ENCODE peak calls at places on chromosomes 7 and 10, in ten cellular contexts. One of them, this sample, is unnamed.

GRCh38 chr10:3433988-3434387 is 261.4 kb upstream of the PITRM1 start:
- DNase-seq in GM23248: no peak
- DNase-seq in K562: no peak
- DNase-seq in astrocyte of the spinal cord: no peak
- DNase-seq in tibial nerve: no peak
- DNase-seq in H7: no peak
- DNase-seq in Caco-2: no peak
- DNase-seq in neuronal stem cell: no peak
- DNase-seq in LNCaP clone FGC: no peak
- DNase-seq in transverse colon: no peak
- DNase-seq in this sample: no peak

GRCh38 chr10:1663226-1663625 is 74.1 kb downstream of the ADARB2 start:
- DNase-seq in GM23248: no peak
- DNase-seq in K562: no peak
- DNase-seq in astrocyte of the spinal cord: no peak
- DNase-seq in tibial nerve: no peak
- DNase-seq in H7: no peak
- DNase-seq in Caco-2: no peak
- DNase-seq in neuronal stem cell: no peak
- DNase-seq in LNCaP clone FGC: no peak
- DNase-seq in transverse colon: no peak
- DNase-seq in this sample: no peak

GRCh38 chr10:54284526-54285193 is 516.4 kb downstream of the PCDH15 start:
- DNase-seq in GM23248: no peak
- DNase-seq in K562: no peak
- DNase-seq in astrocyte of the spinal cord: peak
- DNase-seq in tibial nerve: no peak
- DNase-seq in H7: no peak
- DNase-seq in Caco-2: no peak
- DNase-seq in neuronal stem cell: no peak
- DNase-seq in LNCaP clone FGC: no peak
- DNase-seq in transverse colon: no peak
- DNase-seq in this sample: no peak

GRCh38 chr10:72616716-72617115 is 9.2 kb downstream of the MICU1 start:
- DNase-seq in GM23248: no peak
- DNase-seq in K562: no peak
- DNase-seq in astrocyte of the spinal cord: no peak
- DNase-seq in tibial nerve: no peak
- DNase-seq in H7: no peak
- DNase-seq in Caco-2: no peak
- DNase-seq in neuronal stem cell: no peak
- DNase-seq in LNCaP clone FGC: no peak
- DNase-seq in transverse colon: no peak
- DNase-seq in this sample: no peak

GRCh38 chr7:151361193-151361959 is 19.8 kb downstream of the NUB1 start:
- DNase-seq in GM23248: no peak
- DNase-seq in K562: no peak
- DNase-seq in astrocyte of the spinal cord: peak
- DNase-seq in tibial nerve: no peak
- DNase-seq in H7: no peak
- DNase-seq in Caco-2: no peak
- DNase-seq in neuronal stem cell: no peak
- DNase-seq in LNCaP clone FGC: no peak
- DNase-seq in transverse colon: no peak
- DNase-seq in this sample: no peak

GRCh38 chr10:114061148-114061547 is 17.5 kb downstream of the ADRB1 start:
- DNase-seq in GM23248: no peak
- DNase-seq in K562: no peak
- DNase-seq in astrocyte of the spinal cord: no peak
- DNase-seq in tibial nerve: no peak
- DNase-seq in H7: no peak
- DNase-seq in Caco-2: no peak
- DNase-seq in neuronal stem cell: no peak
- DNase-seq in LNCaP clone FGC: no peak
- DNase-seq in transverse colon: no peak
- DNase-seq in this sample: no peak

GRCh38 chr10:91354686-91355085 is 55.5 kb upstream of the HECTD2 start:
- DNase-seq in GM23248: no peak
- DNase-seq in K562: no peak
- DNase-seq in astrocyte of the spinal cord: no peak
- DNase-seq in tibial nerve: no peak
- DNase-seq in H7: no peak
- DNase-seq in Caco-2: no peak
- DNase-seq in neuronal stem cell: no peak
- DNase-seq in LNCaP clone FGC: no peak
- DNase-seq in transverse colon: no peak
- DNase-seq in this sample: no peak

GRCh38 chr10:132065491-132066105 is at the start of gene JAKMIP3:
- DNase-seq in GM23248: peak
- DNase-seq in K562: no peak
- DNase-seq in astrocyte of the spinal cord: peak
- DNase-seq in tibial nerve: no peak
- DNase-seq in H7: peak
- DNase-seq in Caco-2: peak
- DNase-seq in neuronal stem cell: peak
- DNase-seq in LNCaP clone FGC: peak
- DNase-seq in transverse colon: peak
- DNase-seq in this sample: peak

GRCh38 chr10:48708144-48708543 is 23.5 kb downstream of the WDFY4 start:
- DNase-seq in GM23248: peak
- DNase-seq in K562: no peak
- DNase-seq in astrocyte of the spinal cord: peak
- DNase-seq in tibial nerve: no peak
- DNase-seq in H7: no peak
- DNase-seq in Caco-2: no peak
- DNase-seq in neuronal stem cell: no peak
- DNase-seq in LNCaP clone FGC: no peak
- DNase-seq in transverse colon: no peak
- DNase-seq in this sample: no peak

GRCh38 chr7:106031271-106032029 is 68.4 kb downstream of the CDHR3 start:
- DNase-seq in GM23248: no peak
- DNase-seq in K562: no peak
- DNase-seq in astrocyte of the spinal cord: no peak
- DNase-seq in tibial nerve: no peak
- DNase-seq in H7: peak
- DNase-seq in Caco-2: no peak
- DNase-seq in neuronal stem cell: no peak
- DNase-seq in LNCaP clone FGC: no peak
- DNase-seq in transverse colon: no peak
- DNase-seq in this sample: no peak

GRCh38 chr7:96538632-96539031 is 171.0 kb downstream of the SEM1 start:
- DNase-seq in GM23248: no peak
- DNase-seq in K562: no peak
- DNase-seq in astrocyte of the spinal cord: no peak
- DNase-seq in tibial nerve: no peak
- DNase-seq in H7: no peak
- DNase-seq in Caco-2: no peak
- DNase-seq in neuronal stem cell: no peak
- DNase-seq in LNCaP clone FGC: no peak
- DNase-seq in transverse colon: no peak
- DNase-seq in this sample: no peak

GRCh38 chr10:47357911-47358310 is 9.7 kb downstream of the RBP3 start:
- DNase-seq in GM23248: no peak
- DNase-seq in K562: no peak
- DNase-seq in astrocyte of the spinal cord: no peak
- DNase-seq in tibial nerve: no peak
- DNase-seq in H7: no peak
- DNase-seq in Caco-2: peak
- DNase-seq in neuronal stem cell: no peak
- DNase-seq in LNCaP clone FGC: no peak
- DNase-seq in transverse colon: no peak
- DNase-seq in this sample: no peak

GRCh38 chr10:91389636-91390512 is 20.3 kb upstream of the HECTD2 start:
- DNase-seq in GM23248: peak
- DNase-seq in K562: peak
- DNase-seq in astrocyte of the spinal cord: peak
- DNase-seq in tibial nerve: no peak
- DNase-seq in H7: peak
- DNase-seq in Caco-2: no peak
- DNase-seq in neuronal stem cell: peak
- DNase-seq in LNCaP clone FGC: no peak
- DNase-seq in transverse colon: no peak
- DNase-seq in this sample: peak

GRCh38 chr7:158572000-158572828 is 15.4 kb downstream of the PTPRN2 start:
- DNase-seq in GM23248: no peak
- DNase-seq in K562: no peak
- DNase-seq in astrocyte of the spinal cord: no peak
- DNase-seq in tibial nerve: no peak
- DNase-seq in H7: peak
- DNase-seq in Caco-2: no peak
- DNase-seq in neuronal stem cell: no peak
- DNase-seq in LNCaP clone FGC: no peak
- DNase-seq in transverse colon: no peak
- DNase-seq in this sample: no peak

GRCh38 chr10:47316131-47316530 is 6.1 kb upstream of the GDF2 start:
- DNase-seq in GM23248: no peak
- DNase-seq in K562: no peak
- DNase-seq in astrocyte of the spinal cord: no peak
- DNase-seq in tibial nerve: no peak
- DNase-seq in H7: no peak
- DNase-seq in Caco-2: no peak
- DNase-seq in neuronal stem cell: no peak
- DNase-seq in LNCaP clone FGC: no peak
- DNase-seq in transverse colon: no peak
- DNase-seq in this sample: no peak

GRCh38 chr7:139023076-139023475 is 12.8 kb downstream of the ZC3HAV1L start:
- DNase-seq in GM23248: no peak
- DNase-seq in K562: no peak
- DNase-seq in astrocyte of the spinal cord: no peak
- DNase-seq in tibial nerve: no peak
- DNase-seq in H7: no peak
- DNase-seq in Caco-2: no peak
- DNase-seq in neuronal stem cell: no peak
- DNase-seq in LNCaP clone FGC: no peak
- DNase-seq in transverse colon: no peak
- DNase-seq in this sample: no peak

GRCh38 chr10:45428611-45429510 is 54.8 kb downstream of the ALOX5 start:
- DNase-seq in GM23248: no peak
- DNase-seq in K562: no peak
- DNase-seq in astrocyte of the spinal cord: no peak
- DNase-seq in tibial nerve: no peak
- DNase-seq in H7: peak
- DNase-seq in Caco-2: no peak
- DNase-seq in neuronal stem cell: no peak
- DNase-seq in LNCaP clone FGC: no peak
- DNase-seq in transverse colon: no peak
- DNase-seq in this sample: no peak

GRCh38 chr10:11180228-11180627 is 162.6 kb downstream of the CELF2 start:
- DNase-seq in GM23248: no peak
- DNase-seq in K562: no peak
- DNase-seq in astrocyte of the spinal cord: no peak
- DNase-seq in tibial nerve: no peak
- DNase-seq in H7: no peak
- DNase-seq in Caco-2: no peak
- DNase-seq in neuronal stem cell: no peak
- DNase-seq in LNCaP clone FGC: no peak
- DNase-seq in transverse colon: peak
- DNase-seq in this sample: no peak
- H3K4me3 ChIP-seq in GM23248: no peak
- H3K4me3 ChIP-seq in K562: no peak
- H3K4me3 ChIP-seq in astrocyte of the spinal cord: no peak
- H3K4me3 ChIP-seq in tibial nerve: no peak
- H3K4me3 ChIP-seq in H7: no peak
- H3K4me3 ChIP-seq in Caco-2: no peak
- H3K4me3 ChIP-seq in neuronal stem cell: no peak
- H3K4me3 ChIP-seq in LNCaP clone FGC: no peak
- H3K4me3 ChIP-seq in transverse colon: no peak
- H3K4me3 ChIP-seq in this sample: no peak

GRCh38 chr7:32406386-32406785 is 83.8 kb downstream of the LSM5 start:
- DNase-seq in GM23248: no peak
- DNase-seq in K562: no peak
- DNase-seq in astrocyte of the spinal cord: no peak
- DNase-seq in tibial nerve: no peak
- DNase-seq in H7: no peak
- DNase-seq in Caco-2: no peak
- DNase-seq in neuronal stem cell: no peak
- DNase-seq in LNCaP clone FGC: no peak
- DNase-seq in transverse colon: no peak
- DNase-seq in this sample: no peak
- H3K4me3 ChIP-seq in GM23248: no peak
- H3K4me3 ChIP-seq in K562: no peak
- H3K4me3 ChIP-seq in astrocyte of the spinal cord: no peak
- H3K4me3 ChIP-seq in tibial nerve: no peak
- H3K4me3 ChIP-seq in H7: no peak
- H3K4me3 ChIP-seq in Caco-2: no peak
- H3K4me3 ChIP-seq in neuronal stem cell: no peak
- H3K4me3 ChIP-seq in LNCaP clone FGC: no peak
- H3K4me3 ChIP-seq in transverse colon: no peak
- H3K4me3 ChIP-seq in this sample: no peak

DNA sequence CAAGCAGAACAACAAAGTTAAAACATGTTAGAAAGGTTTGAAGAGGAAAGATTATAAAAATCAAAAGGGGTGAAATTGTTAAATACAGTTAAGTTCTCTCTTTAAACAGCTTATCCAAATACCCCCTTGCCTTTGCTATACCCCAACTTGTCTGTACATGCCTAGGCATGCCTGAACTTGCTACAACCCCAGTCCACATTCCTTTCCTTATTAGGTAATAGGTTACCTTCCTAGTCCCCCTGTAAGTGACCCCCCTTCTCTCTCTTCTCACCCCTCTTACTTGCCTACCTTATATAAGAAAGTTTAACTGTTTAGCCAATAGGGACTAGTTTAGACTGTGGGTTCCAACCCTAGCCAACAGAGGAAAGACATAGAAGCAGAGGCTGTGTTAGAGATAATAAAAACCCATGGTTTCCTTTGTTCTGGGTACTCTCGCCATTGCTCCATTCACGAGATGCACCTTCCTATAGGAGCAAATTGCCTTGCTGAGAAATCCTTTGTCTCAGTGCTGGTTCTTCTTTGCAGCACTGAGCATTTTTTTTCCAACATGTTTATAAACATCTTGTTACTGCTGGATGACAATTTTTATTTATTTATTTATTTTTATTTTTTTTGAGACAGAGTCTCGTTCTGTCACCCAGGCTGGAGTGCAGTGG is 282.2 kb upstream of the GALNT17 start:
- DNase-seq in GM23248: no peak
- DNase-seq in K562: no peak
- DNase-seq in astrocyte of the spinal cord: no peak
- DNase-seq in tibial nerve: no peak
- DNase-seq in H7: no peak
- DNase-seq in Caco-2: no peak
- DNase-seq in neuronal stem cell: no peak
- DNase-seq in LNCaP clone FGC: no peak
- DNase-seq in transverse colon: no peak
- DNase-seq in this sample: no peak
- H3K4me3 ChIP-seq in GM23248: no peak
- H3K4me3 ChIP-seq in K562: no peak
- H3K4me3 ChIP-seq in astrocyte of the spinal cord: no peak
- H3K4me3 ChIP-seq in tibial nerve: no peak
- H3K4me3 ChIP-seq in H7: no peak
- H3K4me3 ChIP-seq in Caco-2: no peak
- H3K4me3 ChIP-seq in neuronal stem cell: no peak
- H3K4me3 ChIP-seq in LNCaP clone FGC: no peak
- H3K4me3 ChIP-seq in transverse colon: no peak
- H3K4me3 ChIP-seq in this sample: no peak

DNA sequence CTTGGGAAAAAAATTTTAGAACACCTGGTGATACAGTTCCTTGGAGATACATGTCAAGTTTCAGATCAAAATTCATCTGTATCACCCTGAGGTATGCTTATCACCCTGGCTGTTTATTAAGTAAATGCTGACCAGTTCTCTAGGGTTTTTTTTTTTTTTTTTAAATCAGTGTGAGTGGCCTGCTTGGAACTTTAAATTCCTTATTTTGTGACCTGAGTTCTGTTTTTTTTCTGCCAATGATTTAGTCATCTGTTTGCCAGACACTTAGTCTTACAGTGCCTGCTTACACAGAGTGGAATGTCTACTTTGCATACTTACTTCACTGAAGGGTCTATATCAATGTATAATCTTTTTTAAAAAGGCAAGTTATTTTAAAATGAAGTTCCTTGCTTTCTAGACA is 1.8 kb downstream of the TSPAN13 start:
- DNase-seq in GM23248: peak
- DNase-seq in K562: no peak
- DNase-seq in astrocyte of the spinal cord: peak
- DNase-seq in tibial nerve: no peak
- DNase-seq in H7: no peak
- DNase-seq in Caco-2: no peak
- DNase-seq in neuronal stem cell: no peak
- DNase-seq in LNCaP clone FGC: no peak
- DNase-seq in transverse colon: no peak
- DNase-seq in this sample: no peak
- H3K4me3 ChIP-seq in GM23248: no peak
- H3K4me3 ChIP-seq in K562: peak
- H3K4me3 ChIP-seq in astrocyte of the spinal cord: no peak
- H3K4me3 ChIP-seq in tibial nerve: no peak
- H3K4me3 ChIP-seq in H7: no peak
- H3K4me3 ChIP-seq in Caco-2: peak
- H3K4me3 ChIP-seq in neuronal stem cell: no peak
- H3K4me3 ChIP-seq in LNCaP clone FGC: peak
- H3K4me3 ChIP-seq in transverse colon: peak
- H3K4me3 ChIP-seq in this sample: peak